ENCODE peak calls at places on chromosomes 1 and 21, in six cellular contexts. M, C, S, B, F and P are unnamed samples.

GRCh38 chr1:227731696-227732585 is 3.2 kb downstream of the JMJD4 start:
- DNase-seq in M (no peak), C (no peak), S (no peak), B (no peak), F (no peak), P (no peak)

GRCh38 chr1:209491897-209492296 is 91.6 kb upstream of the CAMK1G start:
- DNase-seq in M (no peak), C (no peak), S (no peak), B (no peak), F (no peak), P (no peak)

GRCh38 chr1:36359911-36360310 is 25.8 kb downstream of the STK40 start:
- DNase-seq in M (no peak), C (no peak), S (peak), B (no peak), F (no peak), P (no peak)

GRCh38 chr1:163820190-163820589 is 498.4 kb downstream of the NUF2 start:
- DNase-seq in M (no peak), C (no peak), S (no peak), B (no peak), F (no peak), P (no peak)

GRCh38 chr21:29104239-29104708 is 26.2 kb upstream of the MAP3K7CL start:
- DNase-seq in M (no peak), C (no peak), S (no peak), B (no peak), F (no peak), P (peak)

GRCh38 chr1:92217721-92218120 is at the start of gene C1orf146:
- DNase-seq in M (no peak), C (no peak), S (no peak), B (no peak), F (no peak), P (no peak)

GRCh38 chr1:176243746-176244145 is 36.7 kb upstream of the COP1 start:
- DNase-seq in M (no peak), C (no peak), S (no peak), B (no peak), F (no peak), P (no peak)

GRCh38 chr1:8194481-8195227 is 123.3 kb upstream of the SLC45A1 start:
- DNase-seq in M (no peak), C (peak), S (no peak), B (no peak), F (no peak), P (peak)